ENCODE peak calls at places on chromosome 4, in eight cellular contexts. Y is CD4-positive, CD25-positive, alpha-beta regulatory T cell; P is cardiac muscle cell; G is prostate gland; Z is transverse colon; K is coronary artery; D is PC-3; V is pancreas. W is an unnamed sample.

GRCh38 chr4:125750399-125750798 is 435.6 kb downstream of the FAT4 start:
- DNase-seq in Y (no peak), P (no peak), G (no peak), Z (no peak), K (no peak), D (no peak), V (no peak), W (no peak)

GRCh38 chr4:126890994-126891393 is 741.8 kb upstream of the INTU start:
- DNase-seq in Y (no peak), P (peak; percentile 5), G (no peak), Z (no peak), K (no peak), D (no peak), V (no peak), W (no peak)

GRCh38 chr4:184312126-184312525 is 94.5 kb upstream of the ENPP6 start:
- DNase-seq in Y (no peak), P (no peak), G (no peak), Z (no peak), K (no peak), D (no peak), V (no peak), W (no peak)

GRCh38 chr4:169975837-169976796 is 50.1 kb downstream of the MFAP3L start:
- DNase-seq in Y (no peak), P (no peak), G (no peak), Z (peak; percentile 55), K (no peak), D (no peak), V (no peak), W (no peak)

GRCh38 chr4:47915378-47915777 is 995 bp upstream of the NFXL1 start:
- DNase-seq in Y (no peak), P (no peak), G (no peak), Z (no peak), K (no peak), D (no peak), V (no peak), W (no peak)

GRCh38 chr4:184403384-184403781 is 71.0 kb downstream of the IRF2 start:
- DNase-seq in Y (no peak), P (no peak), G (no peak), Z (no peak), K (no peak), D (no peak), V (no peak), W (no peak)

GRCh38 chr4:48405924-48406323 is 64.6 kb downstream of the SLAIN2 start:
- DNase-seq in Y (no peak), P (no peak), G (no peak), Z (no peak), K (no peak), D (peak; percentile 4), V (no peak), W (no peak)

GRCh38 chr4:119093042-119093827 is 42.4 kb upstream of the MYOZ2 start:
- DNase-seq in Y (no peak), P (no peak), G (no peak), Z (no peak), K (no peak), D (peak; percentile 64), V (no peak), W (no peak)

GRCh38 chr4:15234101-15234500 is 193.7 kb upstream of the C1QTNF7 start:
- DNase-seq in Y (no peak), P (peak; percentile 64), G (no peak), Z (no peak), K (no peak), D (peak; percentile 57), V (no peak), W (no peak)

GRCh38 chr4:165464338-165464737 is 85.5 kb downstream of the CPE start:
- DNase-seq in Y (no peak), P (no peak), G (no peak), Z (no peak), K (no peak), D (no peak), V (no peak), W (no peak)

GRCh38 chr4:140238353-140239041 is 84.5 kb upstream of the MAML3 start:
- DNase-seq in Y (no peak), P (peak; percentile 96), G (peak; percentile 63), Z (peak; percentile 84), K (peak; percentile 90), D (no peak), V (peak; percentile 59), W (no peak)

GRCh38 chr4:140233811-140234696 is 80.1 kb upstream of the MAML3 start:
- DNase-seq in Y (no peak), P (peak; percentile 59), G (no peak), Z (no peak), K (no peak), D (peak; percentile 29), V (no peak), W (no peak)

GRCh38 chr4:140236649-140237160 is 82.7 kb upstream of the MAML3 start:
- DNase-seq in Y (no peak), P (no peak), G (no peak), Z (no peak), K (no peak), D (no peak), V (no peak), W (no peak)

GRCh38 chr4:140237616-140238352 is 83.8 kb upstream of the MAML3 start:
- DNase-seq in Y (no peak), P (peak; percentile 98), G (peak; percentile 50), Z (peak; percentile 71), K (peak; percentile 79), D (no peak), V (no peak), W (no peak)

GRCh38 chr4:140234697-140235060 is 80.7 kb upstream of the MAML3 start:
- DNase-seq in Y (no peak), P (no peak), G (no peak), Z (no peak), K (no peak), D (no peak), V (no peak), W (no peak)
- H3K27ac ChIP-seq in Y (no peak overlapping the region), P (no peak overlapping the region), G (no peak overlapping the region), Z (no peak overlapping the region), K (no peak overlapping the region), D (no peak overlapping the region), V (no peak overlapping the region), W (no peak overlapping the region)

GRCh38 chr4:181662383-181662782 is 580.8 kb upstream of the TENM3 start:
- DNase-seq in Y (no peak), P (peak; percentile 65), G (no peak), Z (no peak), K (no peak), D (no peak), V (no peak), W (no peak)
- H3K27ac ChIP-seq in Y (no peak overlapping the region), P (no peak overlapping the region), G (no peak overlapping the region), Z (no peak overlapping the region), K (no peak overlapping the region), D (no peak overlapping the region), V (no peak overlapping the region), W (no peak overlapping the region)

DNA sequence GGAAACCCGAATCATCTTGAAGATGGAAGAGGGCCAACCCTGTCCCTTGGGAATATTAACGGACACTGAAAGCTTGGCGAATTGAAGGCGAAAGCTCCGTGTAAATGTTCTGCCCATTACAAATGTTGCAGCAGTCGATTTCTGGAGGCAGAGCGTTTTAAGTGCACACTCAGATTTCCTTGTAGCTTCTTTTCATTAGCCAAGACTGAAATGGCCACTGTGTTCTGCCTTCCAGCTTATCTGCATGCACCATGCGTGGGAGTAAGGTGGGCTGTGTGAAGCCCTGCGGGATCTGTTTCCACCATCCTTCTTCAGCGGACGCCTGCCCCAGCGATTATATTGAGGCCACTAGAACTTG is 1.3 kb downstream of the SMIM20 start:
- DNase-seq in Y (no peak), P (peak; percentile 83), G (no peak), Z (no peak), K (no peak), D (no peak), V (no peak), W (no peak)
- H3K27ac ChIP-seq in Y (no peak overlapping the region), P (no peak overlapping the region), G (no peak overlapping the region), Z (peak overlapping the region; percentile 89), K (no peak overlapping the region), D (no peak overlapping the region), V (no peak overlapping the region), W (no peak overlapping the region)

GRCh38 chr4:146061610-146062324 is 113.8 kb upstream of the LSM6 start:
- DNase-seq in Y (no peak), P (no peak), G (no peak), Z (no peak), K (no peak), D (no peak), V (no peak), W (no peak)
- H3K27ac ChIP-seq in Y (no peak overlapping the region), P (no peak overlapping the region), G (no peak overlapping the region), Z (no peak overlapping the region), K (no peak overlapping the region), D (no peak overlapping the region), V (no peak overlapping the region), W (no peak overlapping the region)

GRCh38 chr4:58940167-58940566 is 1830.0 kb upstream of the IGFBP7 start:
- DNase-seq in Y (no peak), P (no peak), G (no peak), Z (no peak), K (no peak), D (no peak), V (no peak), W (no peak)
- H3K27ac ChIP-seq in Y (no peak overlapping the region), P (no peak overlapping the region), G (no peak overlapping the region), Z (no peak overlapping the region), K (no peak overlapping the region), D (no peak overlapping the region), V (no peak overlapping the region), W (no peak overlapping the region)

DNA sequence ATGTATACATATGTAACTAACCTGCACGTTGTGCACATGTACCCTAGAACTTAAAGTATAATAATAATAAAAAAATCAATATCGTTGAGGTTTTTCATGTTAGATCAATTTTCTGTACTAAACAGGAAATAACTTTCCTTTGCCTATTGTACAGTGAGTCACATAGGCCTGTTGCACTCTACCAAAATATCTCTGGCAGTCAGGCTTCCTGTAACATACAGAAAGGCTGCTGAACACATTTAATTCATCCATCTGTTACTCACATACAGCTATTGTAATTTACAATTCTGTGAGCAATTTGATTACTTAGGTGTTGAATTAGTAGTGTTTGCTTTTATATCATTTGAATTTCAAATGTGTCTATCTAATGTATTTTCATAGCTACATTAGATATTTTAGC is 427.8 kb downstream of the TMA16 start:
- DNase-seq in Y (no peak), P (no peak), G (no peak), Z (no peak), K (no peak), D (no peak), V (no peak), W (no peak)
- H3K27ac ChIP-seq in Y (no peak overlapping the region), P (no peak overlapping the region), G (no peak overlapping the region), Z (no peak overlapping the region), K (no peak overlapping the region), D (no peak overlapping the region), V (no peak overlapping the region), W (no peak overlapping the region)

GRCh38 chr4:129950217-129950616 is 854.3 kb downstream of the C4orf33 start:
- DNase-seq in Y (no peak), P (no peak), G (no peak), Z (no peak), K (no peak), D (no peak), V (no peak), W (no peak)
- H3K27ac ChIP-seq in Y (no peak overlapping the region), P (no peak overlapping the region), G (no peak overlapping the region), Z (no peak overlapping the region), K (no peak overlapping the region), D (no peak overlapping the region), V (no peak overlapping the region), W (no peak overlapping the region)